ENCODE peak calls at places on chromosomes 2 and 18, in four cellular contexts. X is EL, C is tibial nerve, J is GM12891. T is an unnamed sample.

GRCh38 chr2:233412405-233412804 is 58.1 kb downstream of the DGKD start:
- DNase-seq in C (no peak), J (no peak), X (no peak), T (no peak)

GRCh38 chr2:83081835-83082522 is 1377.1 kb downstream of the SUCLG1 start:
- DNase-seq in C (no peak), X (peak), J (no peak), T (no peak)

GRCh38 chr2:30446602-30447148 is 371 bp upstream of the LCLAT1 start:
- DNase-seq in J (no peak), C (no peak), X (no peak), T (no peak)

GRCh38 chr2:218438601-218439000 is 19.7 kb downstream of the VIL1 start:
- DNase-seq in J (no peak), X (no peak), C (no peak), T (no peak)

GRCh38 chr2:134218928-134219707 is 34.8 kb upstream of the MGAT5 start:
- DNase-seq in C (no peak), J (no peak), X (peak), T (no peak)

GRCh38 chr2:77025714-77026113 is 496.5 kb downstream of the LRRTM4 start:
- DNase-seq in X (no peak), J (no peak), C (no peak), T (no peak)

GRCh38 chr2:121707920-121708361 is 28.7 kb downstream of the NIFK start:
- DNase-seq in C (no peak), J (no peak), X (no peak), T (no peak)

GRCh38 chr18:23650963-23651927 is 11.5 kb downstream of the ANKRD29 start:
- DNase-seq in J (no peak), X (peak), C (no peak), T (no peak)

GRCh38 chr2:33321236-33321731 is 155.2 kb upstream of the RASGRP3 start:
- DNase-seq in X (peak), C (no peak), J (no peak), T (no peak)

GRCh38 chr2:213281156-213281555 is 3.1 kb upstream of the SPAG16 start:
- DNase-seq in J (no peak), C (no peak), X (peak), T (no peak)

GRCh38 chr2:226875438-226876225 is 39.8 kb downstream of the RHBDD1 start:
- DNase-seq in J (no peak), X (no peak), C (no peak), T (no peak)

GRCh38 chr2:112229365-112229764 is 25.5 kb downstream of the ZC3H8 start:
- DNase-seq in C (no peak), J (no peak), X (peak), T (no peak)

GRCh38 chr2:95024306-95024880 is 1.1 kb upstream of the MAL start:
- DNase-seq in J (no peak), X (no peak), C (no peak), T (no peak)

GRCh38 chr2:226185613-226186211 is 613.9 kb downstream of the IRS1 start:
- DNase-seq in X (peak), J (no peak), C (no peak), T (no peak)

GRCh38 chr18:50201476-50201875 is 6.5 kb upstream of the MYO5B start:
- DNase-seq in X (no peak), C (no peak), J (no peak), T (no peak)

GRCh38 chr2:100321181-100321880 is 970 bp downstream of the LONRF2 start:
- DNase-seq in X (peak), C (no peak), J (peak), T (no peak)

GRCh38 chr2:110948027-110948687 is 172.6 kb upstream of the BCL2L11 start:
- DNase-seq in J (no peak), X (no peak), C (no peak), T (no peak)

GRCh38 chr2:10405441-10405840 is 42.7 kb downstream of the ODC1 start:
- DNase-seq in X (peak), C (no peak), J (no peak), T (no peak)